ENCODE peak calls at places on chromosomes 7 and 10, in six cellular contexts. One of them, this sample, is unnamed.

GRCh38 chr10:86785021-86785420 is 28.6 kb downstream of the BMPR1A start:
- DNase-seq in progenitor cell of endocrine pancreas: no peak
- DNase-seq in endothelial cell: no peak
- DNase-seq in Panc1: no peak
- DNase-seq in neural progenitor cell: no peak
- DNase-seq in brain microvascular endothelial cell: no peak
- DNase-seq in this sample: no peak

GRCh38 chr7:81573128-81573527 is 196.7 kb downstream of the HGF start:
- DNase-seq in progenitor cell of endocrine pancreas: no peak
- DNase-seq in endothelial cell: no peak
- DNase-seq in Panc1: no peak
- DNase-seq in neural progenitor cell: no peak
- DNase-seq in brain microvascular endothelial cell: no peak
- DNase-seq in this sample: no peak

GRCh38 chr10:30284860-30285594 is 64.1 kb downstream of the MTPAP start:
- DNase-seq in progenitor cell of endocrine pancreas: no peak
- DNase-seq in endothelial cell: peak
- DNase-seq in Panc1: no peak
- DNase-seq in neural progenitor cell: no peak
- DNase-seq in brain microvascular endothelial cell: peak
- DNase-seq in this sample: no peak

GRCh38 chr7:27205325-27206280 is 5.7 kb upstream of the HOXA13 start:
- DNase-seq in progenitor cell of endocrine pancreas: no peak
- DNase-seq in endothelial cell: no peak
- DNase-seq in Panc1: no peak
- DNase-seq in neural progenitor cell: peak
- DNase-seq in brain microvascular endothelial cell: no peak
- DNase-seq in this sample: no peak

GRCh38 chr7:80636709-80637108 is 1.7 kb upstream of the CD36 start:
- DNase-seq in progenitor cell of endocrine pancreas: no peak
- DNase-seq in endothelial cell: no peak
- DNase-seq in Panc1: no peak
- DNase-seq in neural progenitor cell: no peak
- DNase-seq in brain microvascular endothelial cell: no peak
- DNase-seq in this sample: no peak

GRCh38 chr7:2701832-2702593 is 14.0 kb downstream of the AMZ1 start:
- DNase-seq in progenitor cell of endocrine pancreas: no peak
- DNase-seq in endothelial cell: no peak
- DNase-seq in Panc1: no peak
- DNase-seq in neural progenitor cell: no peak
- DNase-seq in brain microvascular endothelial cell: no peak
- DNase-seq in this sample: no peak

GRCh38 chr10:90969947-90970673 is 49.2 kb upstream of the ANKRD1 start:
- DNase-seq in progenitor cell of endocrine pancreas: no peak
- DNase-seq in endothelial cell: no peak
- DNase-seq in Panc1: no peak
- DNase-seq in neural progenitor cell: no peak
- DNase-seq in brain microvascular endothelial cell: peak
- DNase-seq in this sample: no peak

GRCh38 chr7:129363-130221 is 62.8 kb upstream of the FAM20C start:
- DNase-seq in progenitor cell of endocrine pancreas: no peak
- DNase-seq in endothelial cell: no peak
- DNase-seq in Panc1: no peak
- DNase-seq in neural progenitor cell: no peak
- DNase-seq in brain microvascular endothelial cell: no peak
- DNase-seq in this sample: no peak

GRCh38 chr10:119495061-119495505 is 47.4 kb downstream of the RGS10 start:
- DNase-seq in progenitor cell of endocrine pancreas: no peak
- DNase-seq in endothelial cell: no peak
- DNase-seq in Panc1: no peak
- DNase-seq in neural progenitor cell: no peak
- DNase-seq in brain microvascular endothelial cell: no peak
- DNase-seq in this sample: no peak

GRCh38 chr10:86411281-86411841 is 44.8 kb upstream of the GRID1 start:
- DNase-seq in progenitor cell of endocrine pancreas: no peak
- DNase-seq in endothelial cell: no peak
- DNase-seq in Panc1: no peak
- DNase-seq in neural progenitor cell: no peak
- DNase-seq in brain microvascular endothelial cell: peak
- DNase-seq in this sample: no peak

GRCh38 chr10:82813856-82814255 is 938.9 kb downstream of the NRG3 start:
- DNase-seq in progenitor cell of endocrine pancreas: no peak
- DNase-seq in endothelial cell: no peak
- DNase-seq in Panc1: no peak
- DNase-seq in neural progenitor cell: no peak
- DNase-seq in brain microvascular endothelial cell: no peak
- DNase-seq in this sample: no peak

GRCh38 chr7:94655884-94656657 is at the start of gene SGCE:
- DNase-seq in progenitor cell of endocrine pancreas: peak
- DNase-seq in endothelial cell: peak
- DNase-seq in Panc1: no peak
- DNase-seq in neural progenitor cell: peak
- DNase-seq in brain microvascular endothelial cell: peak
- DNase-seq in this sample: peak

GRCh38 chr7:94763268-94763667 is 107.3 kb upstream of the SGCE start:
- DNase-seq in progenitor cell of endocrine pancreas: no peak
- DNase-seq in endothelial cell: no peak
- DNase-seq in Panc1: no peak
- DNase-seq in neural progenitor cell: no peak
- DNase-seq in brain microvascular endothelial cell: no peak
- DNase-seq in this sample: no peak

GRCh38 chr10:93437000-93437945 is 44.9 kb downstream of the MYOF start:
- DNase-seq in progenitor cell of endocrine pancreas: no peak
- DNase-seq in endothelial cell: peak
- DNase-seq in Panc1: peak
- DNase-seq in neural progenitor cell: peak
- DNase-seq in brain microvascular endothelial cell: peak
- DNase-seq in this sample: no peak

GRCh38 chr7:36690514-36691187 is 33.6 kb downstream of the AOAH start:
- DNase-seq in progenitor cell of endocrine pancreas: no peak
- DNase-seq in endothelial cell: no peak
- DNase-seq in Panc1: no peak
- DNase-seq in neural progenitor cell: no peak
- DNase-seq in brain microvascular endothelial cell: no peak
- DNase-seq in this sample: no peak

GRCh38 chr10:75019360-75019759 is 92.1 kb upstream of the SAMD8 start:
- DNase-seq in progenitor cell of endocrine pancreas: no peak
- DNase-seq in endothelial cell: no peak
- DNase-seq in Panc1: no peak
- DNase-seq in neural progenitor cell: no peak
- DNase-seq in brain microvascular endothelial cell: no peak
- DNase-seq in this sample: no peak

GRCh38 chr7:98086231-98086855 is 20.3 kb upstream of the LMTK2 start:
- DNase-seq in progenitor cell of endocrine pancreas: no peak
- DNase-seq in endothelial cell: no peak
- DNase-seq in Panc1: no peak
- DNase-seq in neural progenitor cell: no peak
- DNase-seq in brain microvascular endothelial cell: no peak
- DNase-seq in this sample: no peak

GRCh38 chr10:88114368-88114767 is 250.9 kb downstream of the PTEN start:
- DNase-seq in progenitor cell of endocrine pancreas: no peak
- DNase-seq in endothelial cell: peak
- DNase-seq in Panc1: peak
- DNase-seq in neural progenitor cell: peak
- DNase-seq in brain microvascular endothelial cell: peak
- DNase-seq in this sample: no peak

GRCh38 chr10:33055636-33056035 is 97.6 kb upstream of the ITGB1 start:
- DNase-seq in progenitor cell of endocrine pancreas: no peak
- DNase-seq in endothelial cell: no peak
- DNase-seq in Panc1: no peak
- DNase-seq in neural progenitor cell: no peak
- DNase-seq in brain microvascular endothelial cell: no peak
- DNase-seq in this sample: no peak

GRCh38 chr10:77351386-77351785 is 286.2 kb downstream of the KCNMA1 start:
- DNase-seq in progenitor cell of endocrine pancreas: no peak
- DNase-seq in endothelial cell: no peak
- DNase-seq in Panc1: no peak
- DNase-seq in neural progenitor cell: no peak
- DNase-seq in brain microvascular endothelial cell: peak
- DNase-seq in this sample: no peak

GRCh38 chr7:33486626-33487025 is 357.3 kb downstream of the BBS9 start:
- DNase-seq in progenitor cell of endocrine pancreas: no peak
- DNase-seq in endothelial cell: no peak
- DNase-seq in Panc1: no peak
- DNase-seq in neural progenitor cell: no peak
- DNase-seq in brain microvascular endothelial cell: no peak
- DNase-seq in this sample: no peak

GRCh38 chr10:125149278-125150047 is 10.9 kb downstream of the CTBP2 start:
- DNase-seq in progenitor cell of endocrine pancreas: no peak
- DNase-seq in endothelial cell: no peak
- DNase-seq in Panc1: peak
- DNase-seq in neural progenitor cell: no peak
- DNase-seq in brain microvascular endothelial cell: peak
- DNase-seq in this sample: no peak

GRCh38 chr7:69342154-69342884 is 256.0 kb upstream of the AUTS2 start:
- DNase-seq in progenitor cell of endocrine pancreas: no peak
- DNase-seq in endothelial cell: no peak
- DNase-seq in Panc1: no peak
- DNase-seq in neural progenitor cell: no peak
- DNase-seq in brain microvascular endothelial cell: no peak
- DNase-seq in this sample: no peak

GRCh38 chr7:50658696-50659095 is 93.5 kb upstream of the DDC start:
- DNase-seq in progenitor cell of endocrine pancreas: no peak
- DNase-seq in endothelial cell: no peak
- DNase-seq in Panc1: no peak
- DNase-seq in neural progenitor cell: no peak
- DNase-seq in brain microvascular endothelial cell: no peak
- DNase-seq in this sample: no peak

GRCh38 chr10:116134316-116134715 is 138.7 kb downstream of the GFRA1 start:
- DNase-seq in progenitor cell of endocrine pancreas: no peak
- DNase-seq in endothelial cell: no peak
- DNase-seq in Panc1: no peak
- DNase-seq in neural progenitor cell: no peak
- DNase-seq in brain microvascular endothelial cell: no peak
- DNase-seq in this sample: no peak

GRCh38 chr7:116030626-116031276 is at the start of gene TFEC:
- DNase-seq in progenitor cell of endocrine pancreas: no peak
- DNase-seq in endothelial cell: no peak
- DNase-seq in Panc1: no peak
- DNase-seq in neural progenitor cell: no peak
- DNase-seq in brain microvascular endothelial cell: peak
- DNase-seq in this sample: no peak

GRCh38 chr10:95896066-95896850 is 11.5 kb upstream of the CC2D2B start:
- DNase-seq in progenitor cell of endocrine pancreas: no peak
- DNase-seq in endothelial cell: no peak
- DNase-seq in Panc1: no peak
- DNase-seq in neural progenitor cell: no peak
- DNase-seq in brain microvascular endothelial cell: no peak
- DNase-seq in this sample: no peak

DNA sequence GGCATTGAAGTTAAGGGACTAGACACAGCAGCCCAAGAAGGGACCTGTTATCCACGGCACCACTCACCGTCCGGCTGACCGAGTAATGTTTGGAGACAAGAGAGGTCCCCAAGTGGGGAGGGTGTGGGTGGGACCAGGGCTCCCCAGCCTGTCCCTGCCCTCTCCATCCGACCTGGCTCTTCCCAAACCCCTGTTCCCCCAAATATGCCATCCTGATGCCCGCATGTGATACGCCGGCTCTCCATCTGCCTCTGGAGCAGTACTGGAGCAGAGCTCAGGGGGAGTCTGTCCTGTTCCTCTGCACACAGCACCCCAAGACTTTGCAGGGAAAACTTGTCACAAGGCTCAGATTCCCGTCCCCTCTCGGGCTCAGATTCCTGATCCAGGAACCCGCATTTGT is 39.1 kb upstream of the NUB1 start:
- DNase-seq in progenitor cell of endocrine pancreas: no peak
- DNase-seq in endothelial cell: no peak
- DNase-seq in Panc1: no peak
- DNase-seq in neural progenitor cell: no peak
- DNase-seq in brain microvascular endothelial cell: no peak
- DNase-seq in this sample: no peak
- TF ChIP-seq CTCF in progenitor cell of endocrine pancreas: no peak
- TF ChIP-seq CTCF in endothelial cell: no peak
- TF ChIP-seq CTCF in Panc1: no peak
- TF ChIP-seq CTCF in neural progenitor cell: no peak
- TF ChIP-seq CTCF in brain microvascular endothelial cell: no peak
- TF ChIP-seq CTCF in this sample: no peak

GRCh38 chr7:35676211-35676610 is 18.7 kb downstream of the HERPUD2 start:
- DNase-seq in progenitor cell of endocrine pancreas: no peak
- DNase-seq in endothelial cell: no peak
- DNase-seq in Panc1: no peak
- DNase-seq in neural progenitor cell: no peak
- DNase-seq in brain microvascular endothelial cell: no peak
- DNase-seq in this sample: no peak
- TF ChIP-seq CTCF in progenitor cell of endocrine pancreas: no peak
- TF ChIP-seq CTCF in endothelial cell: no peak
- TF ChIP-seq CTCF in Panc1: no peak
- TF ChIP-seq CTCF in neural progenitor cell: no peak
- TF ChIP-seq CTCF in brain microvascular endothelial cell: peak
- TF ChIP-seq CTCF in this sample: no peak

DNA sequence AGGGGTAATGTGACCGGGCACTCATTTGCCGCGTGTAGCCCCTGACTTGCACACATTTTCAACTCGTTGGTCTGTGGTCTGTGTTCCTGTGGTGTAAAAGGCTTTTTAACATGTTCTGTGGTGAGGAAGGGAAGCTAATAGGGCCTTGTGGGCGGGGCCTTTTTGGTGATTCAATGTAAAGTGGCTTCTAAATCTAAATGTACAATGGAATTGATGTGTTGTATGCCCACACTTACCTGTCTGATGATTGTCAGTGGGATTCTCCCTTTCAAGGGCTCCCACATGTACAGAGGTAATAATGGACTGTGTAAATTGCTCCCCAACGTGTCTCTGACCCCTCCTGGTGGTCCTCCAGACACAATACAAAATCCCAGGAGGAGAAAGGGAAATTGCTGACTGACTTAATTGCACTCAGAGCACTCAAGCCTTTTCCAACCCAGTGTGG is 43.1 kb upstream of the GATAD1 start:
- DNase-seq in progenitor cell of endocrine pancreas: no peak
- DNase-seq in endothelial cell: no peak
- DNase-seq in Panc1: no peak
- DNase-seq in neural progenitor cell: peak
- DNase-seq in brain microvascular endothelial cell: no peak
- DNase-seq in this sample: no peak
- TF ChIP-seq CTCF in progenitor cell of endocrine pancreas: no peak
- TF ChIP-seq CTCF in endothelial cell: no peak
- TF ChIP-seq CTCF in Panc1: peak
- TF ChIP-seq CTCF in neural progenitor cell: peak
- TF ChIP-seq CTCF in brain microvascular endothelial cell: peak
- TF ChIP-seq CTCF in this sample: no peak

GRCh38 chr10:46220872-46221538 is 65.8 kb upstream of the ANTXRL start:
- DNase-seq in progenitor cell of endocrine pancreas: no peak
- DNase-seq in endothelial cell: no peak
- DNase-seq in Panc1: no peak
- DNase-seq in neural progenitor cell: no peak
- DNase-seq in brain microvascular endothelial cell: no peak
- DNase-seq in this sample: no peak

GRCh38 chr10:46222364-46222935 is 64.3 kb upstream of the ANTXRL start:
- DNase-seq in progenitor cell of endocrine pancreas: no peak
- DNase-seq in endothelial cell: no peak
- DNase-seq in Panc1: no peak
- DNase-seq in neural progenitor cell: no peak
- DNase-seq in brain microvascular endothelial cell: peak
- DNase-seq in this sample: no peak

GRCh38 chr10:46223626-46224413 is 63.0 kb upstream of the ANTXRL start:
- DNase-seq in progenitor cell of endocrine pancreas: no peak
- DNase-seq in endothelial cell: no peak
- DNase-seq in Panc1: no peak
- DNase-seq in neural progenitor cell: no peak
- DNase-seq in brain microvascular endothelial cell: no peak
- DNase-seq in this sample: no peak

GRCh38 chr10:46224414-46224682 is 62.4 kb upstream of the ANTXRL start:
- DNase-seq in progenitor cell of endocrine pancreas: no peak
- DNase-seq in endothelial cell: no peak
- DNase-seq in Panc1: no peak
- DNase-seq in neural progenitor cell: no peak
- DNase-seq in brain microvascular endothelial cell: no peak
- DNase-seq in this sample: no peak

GRCh38 chr10:46223064-46223480 is 63.7 kb upstream of the ANTXRL start:
- DNase-seq in progenitor cell of endocrine pancreas: no peak
- DNase-seq in endothelial cell: no peak
- DNase-seq in Panc1: no peak
- DNase-seq in neural progenitor cell: no peak
- DNase-seq in brain microvascular endothelial cell: no peak
- DNase-seq in this sample: no peak
- TF ChIP-seq CTCF in progenitor cell of endocrine pancreas: peak
- TF ChIP-seq CTCF in endothelial cell: no peak
- TF ChIP-seq CTCF in Panc1: peak
- TF ChIP-seq CTCF in neural progenitor cell: peak
- TF ChIP-seq CTCF in brain microvascular endothelial cell: peak
- TF ChIP-seq CTCF in this sample: no peak

This sample was measured in neural crest cell.